ENCODE peak calls at places on chromosomes 12 and 14, in four cellular contexts. C is naive thymus-derived CD4-positive, alpha-beta T cell; G is neuronal stem cell; X is cardiac muscle cell. R is an unnamed sample.

GRCh38 chr12:93484315-93484981 is 17.1 kb downstream of the MRPL42 start:
- DNase-seq in C (no peak), X (peak; percentile 53), G (no peak), R (no peak)

GRCh38 chr12:29039013-29039412 is 110.1 kb upstream of the FAR2 start:
- DNase-seq in C (no peak), G (no peak), X (peak; percentile 98), R (no peak)

GRCh38 chr14:96727490-96727889 is 69.7 kb upstream of the VRK1 start:
- DNase-seq in C (no peak), G (no peak), X (no peak), R (no peak)

GRCh38 chr14:67425603-67426002 is 13.6 kb upstream of the PLEK2 start:
- DNase-seq in X (no peak), C (no peak), G (no peak), R (no peak)

GRCh38 chr12:57564178-57564740 is 14.4 kb downstream of the KIF5A start:
- DNase-seq in X (no peak), G (no peak), C (no peak), R (no peak)

GRCh38 chr12:6476496-6476895 is 6.0 kb upstream of the VAMP1 start:
- DNase-seq in C (no peak), X (peak; percentile 74), G (no peak), R (no peak)

GRCh38 chr12:15631007-15631715 is 158.0 kb downstream of the EPS8 start:
- DNase-seq in C (no peak), G (no peak), X (no peak), R (no peak)

GRCh38 chr14:103862393-103862782 is 15.0 kb upstream of the PPP1R13B start:
- DNase-seq in C (no peak), X (no peak), G (no peak), R (no peak)

GRCh38 chr14:66824251-66824650 is 316.3 kb downstream of the GPHN start:
- DNase-seq in C (no peak), G (no peak), X (no peak), R (no peak)

GRCh38 chr14:54653764-54654469 is 87.0 kb downstream of the SAMD4A start:
- DNase-seq in C (no peak), G (no peak), X (peak; percentile 88), R (no peak)

GRCh38 chr12:121927798-121928197 is 9.4 kb downstream of the CFAP251 start:
- DNase-seq in C (no peak), G (no peak), X (no peak), R (no peak)

GRCh38 chr14:68979722-68980552 is 835 bp upstream of the ACTN1 start:
- DNase-seq in C (no peak), G (peak; percentile 48), X (no peak), R (no peak)

GRCh38 chr12:15584366-15585041 is 204.7 kb downstream of the EPS8 start:
- DNase-seq in G (peak; percentile 21), X (peak; percentile 87), C (peak; percentile 65), R (no peak)

GRCh38 chr14:75523771-75524171 is 1.5 kb downstream of the BATF start:
- DNase-seq in G (no peak), C (no peak), X (peak; percentile 43), R (no peak)

GRCh38 chr14:68965261-68965761 is 13.8 kb downstream of the ACTN1 start:
- DNase-seq in X (no peak), G (no peak), C (no peak), R (no peak)

GRCh38 chr12:68106160-68106559 is 53.4 kb downstream of the IFNG start:
- DNase-seq in C (no peak), X (peak; percentile 39), G (no peak), R (no peak)

GRCh38 chr12:120498870-120499515 is 3.1 kb downstream of the DYNLL1 start:
- DNase-seq in G (no peak), X (no peak), C (no peak), R (no peak)

GRCh38 chr12:111457577-111457976 is 51.9 kb downstream of the SH2B3 start:
- DNase-seq in X (no peak), G (no peak), C (no peak), R (no peak)

GRCh38 chr14:78933948-78934524 is 763.9 kb downstream of the NRXN3 start:
- DNase-seq in G (peak; percentile 27), C (no peak), X (peak; percentile 63), R (no peak)

GRCh38 chr14:75088566-75089373 is 19.3 kb downstream of the ZC2HC1C start:
- DNase-seq in G (peak; percentile 33), X (peak; percentile 71), C (peak; percentile 55), R (peak; percentile 49)

GRCh38 chr14:61186341-61186740 is 94.8 kb downstream of the TMEM30B start:
- DNase-seq in C (no peak), G (no peak), X (no peak), R (no peak)

GRCh38 chr14:69895109-69895508 is 15.9 kb downstream of the SMOC1 start:
- DNase-seq in C (no peak), G (no peak), X (no peak), R (no peak)

GRCh38 chr14:103460415-103460814 is 62.2 kb downstream of the CKB start:
- DNase-seq in G (no peak), X (no peak), C (peak; percentile 51), R (no peak)

GRCh38 chr12:62581288-62582064 is 114.8 kb downstream of the MON2 start:
- DNase-seq in G (peak; percentile 43), X (peak; percentile 78), C (peak; percentile 53), R (no peak)

GRCh38 chr14:100761481-100761880 is 34.8 kb downstream of the DLK1 start:
- DNase-seq in C (no peak), X (peak; percentile 60), G (no peak), R (no peak)

GRCh38 chr12:76012656-76013055 is 18.9 kb downstream of the PHLDA1 start:
- DNase-seq in C (no peak), G (no peak), X (no peak), R (no peak)

GRCh38 chr12:89162704-89163261 is 189.5 kb downstream of the DUSP6 start:
- DNase-seq in C (no peak), G (no peak), X (peak; percentile 98), R (peak; percentile 68)

GRCh38 chr12:27733052-27733656 is 22.5 kb downstream of the MRPS35 start:
- DNase-seq in G (no peak), C (peak; percentile 42), X (peak; percentile 57), R (no peak)

GRCh38 chr12:15146585-15146984 is 74.6 kb downstream of the RERG start:
- DNase-seq in G (no peak), X (peak; percentile 28), C (no peak), R (no peak)

GRCh38 chr12:95386056-95386455 is 87.9 kb upstream of the METAP2 start:
- DNase-seq in X (peak; percentile 22), G (no peak), C (no peak), R (no peak)

GRCh38 chr12:2294651-2295475 is 242.1 kb downstream of the CACNA1C start:
- DNase-seq in G (no peak), X (peak; percentile 91), C (no peak), R (peak; percentile 60)

GRCh38 chr12:106863185-106863584 is 88.7 kb downstream of the RIC8B start:
- DNase-seq in X (no peak), G (no peak), C (no peak), R (no peak)

GRCh38 chr12:19220861-19221466 is 91.4 kb downstream of the PLEKHA5 start:
- DNase-seq in C (no peak), G (no peak), X (peak; percentile 59), R (no peak)

GRCh38 chr12:120960657-120961056 is 17.7 kb upstream of the HNF1A start:
- DNase-seq in C (no peak), X (no peak), G (no peak), R (no peak)

GRCh38 chr14:74670726-74671125 is 42.2 kb downstream of the AREL1 start:
- DNase-seq in X (peak; percentile 42), G (no peak), C (no peak), R (no peak)

GRCh38 chr12:115251727-115252126 is 567.8 kb upstream of the TBX3 start:
- DNase-seq in G (no peak), C (no peak), X (no peak), R (no peak)

GRCh38 chr12:80979821-80980220 is 42.1 kb upstream of the LIN7A start:
- DNase-seq in C (no peak), X (no peak), G (no peak), R (no peak)
- H3K4me3 ChIP-seq in C (no peak overlapping the region), X (no peak overlapping the region), G (no peak overlapping the region), R (no peak overlapping the region)

GRCh38 chr14:91869556-91869955 is 2.2 kb upstream of the TC2N start:
- DNase-seq in C (no peak), X (no peak), G (no peak), R (no peak)
- H3K4me1 ChIP-seq in C (peaks cover 66% of the 10 kb centered on the region), X (no peaks in the 10 kb centered on the region), G (no peaks in the 10 kb centered on the region), R (peaks cover 20% of the 10 kb centered on the region)

GRCh38 chr12:54000105-54000773 is at the start of gene HOXC9:
- DNase-seq in G (no peak), C (no peak), X (no peak), R (no peak)
- H3K27me3 ChIP-seq in G (peaks cover 82% of the 10 kb centered on the region), C (peaks cover 34% of the 10 kb centered on the region), X (peaks cover 100% of the 10 kb centered on the region), R (peaks cover 5% of the 10 kb centered on the region)

GRCh38 chr12:127165567-127166392 is 1101.2 kb upstream of the TMEM132C start:
- DNase-seq in G (peak; percentile 90), C (peak; percentile 86), X (peak; percentile 77), R (peak; percentile 77)
- H3K4me3 ChIP-seq in G (peak overlapping the region; percentile 47), C (peak overlapping the region; percentile 57), X (peak overlapping the region; percentile 32), R (peak overlapping the region; percentile 22)

GRCh38 chr12:25321772-25322171 is 71.0 kb upstream of the KRAS start:
- DNase-seq in C (no peak), G (no peak), X (no peak), R (no peak)

GRCh38 chr12:25322918-25323773 is 72.4 kb upstream of the KRAS start:
- DNase-seq in X (peak; percentile 69), G (no peak), C (peak; percentile 11), R (no peak)

GRCh38 chr12:25322351-25322750 is 71.6 kb upstream of the KRAS start:
- DNase-seq in G (no peak), C (peak; percentile 41), X (no peak), R (no peak)

GRCh38 chr12:25319233-25319984 is 68.7 kb upstream of the KRAS start:
- DNase-seq in G (no peak), C (no peak), X (no peak), R (no peak)

GRCh38 chr12:25320123-25321006 is 69.6 kb upstream of the KRAS start:
- DNase-seq in X (no peak), G (no peak), C (no peak), R (no peak)
- H3K4me1 ChIP-seq in X (peaks cover 28% of the 10 kb centered on the region), G (no peaks in the 10 kb centered on the region), C (peaks cover 19% of the 10 kb centered on the region), R (no peaks in the 10 kb centered on the region)

GRCh38 chr14:72894323-72894622 is 372 bp upstream of the DPF3 start:
- DNase-seq in X (no peak), G (no peak), C (no peak), R (no peak)

GRCh38 chr14:72893636-72894322 is at the start of gene DPF3:
- DNase-seq in X (peak; percentile 96), C (peak; percentile 86), G (peak; percentile 89), R (peak; percentile 95)

GRCh38 chr14:72891666-72892102 is 2.2 kb downstream of the DPF3 start:
- DNase-seq in G (no peak), C (no peak), X (no peak), R (no peak)

GRCh38 chr14:72892103-72892878 is 1.6 kb downstream of the DPF3 start:
- DNase-seq in C (peak; percentile 24), G (no peak), X (no peak), R (no peak)

GRCh38 chr14:72892879-72893635 is 844 bp downstream of the DPF3 start:
- DNase-seq in C (peak; percentile 30), G (no peak), X (peak; percentile 11), R (no peak)
- H3K27me3 ChIP-seq in C (peaks cover 10% of the 10 kb centered on the region), G (peaks cover 6% of the 10 kb centered on the region), X (peaks cover 3% of the 10 kb centered on the region), R (no peaks in the 10 kb centered on the region)

R was measured in lung.